ENCODE peak calls at places on chromosomes 4 and X, in four cellular contexts. One of them, this sample, is unnamed.

GRCh38 chr4:52659016-52659721 is at the start of gene USP46:
- DNase-seq in heart right ventricle: peak
- DNase-seq in aorta: peak
- DNase-seq in substantia nigra: peak
- DNase-seq in this sample: peak

GRCh38 chr4:140260227-140260626 is 106.2 kb upstream of the MAML3 start:
- DNase-seq in heart right ventricle: no peak
- DNase-seq in aorta: no peak
- DNase-seq in substantia nigra: no peak
- DNase-seq in this sample: no peak

GRCh38 chr4:112938461-112939058 is 110.9 kb upstream of the ANK2 start:
- DNase-seq in substantia nigra: no peak
- DNase-seq in heart right ventricle: no peak
- DNase-seq in aorta: no peak
- DNase-seq in this sample: no peak

GRCh38 chr4:560061-560460 is 16.0 kb downstream of the TMEM271 start:
- DNase-seq in heart right ventricle: no peak
- DNase-seq in substantia nigra: no peak
- DNase-seq in aorta: no peak
- DNase-seq in this sample: no peak

GRCh38 chr4:85005865-85006377 is 39.4 kb upstream of the WDFY3 start:
- DNase-seq in substantia nigra: no peak
- DNase-seq in heart right ventricle: no peak
- DNase-seq in aorta: no peak
- DNase-seq in this sample: no peak

GRCh38 chr4:39792128-39792527 is 94.2 kb downstream of the UBE2K start:
- DNase-seq in aorta: no peak
- DNase-seq in substantia nigra: no peak
- DNase-seq in heart right ventricle: no peak
- DNase-seq in this sample: no peak

GRCh38 chr4:86670739-86671138 is 76.6 kb downstream of the PTPN13 start:
- DNase-seq in substantia nigra: no peak
- DNase-seq in heart right ventricle: no peak
- DNase-seq in aorta: no peak
- DNase-seq in this sample: no peak

GRCh38 chr4:20626326-20626725 is 73.9 kb upstream of the PACRGL start:
- DNase-seq in substantia nigra: no peak
- DNase-seq in aorta: no peak
- DNase-seq in heart right ventricle: no peak
- DNase-seq in this sample: no peak

GRCh38 chr4:153348006-153348405 is 3.5 kb downstream of the MND1 start:
- DNase-seq in aorta: no peak
- DNase-seq in substantia nigra: no peak
- DNase-seq in heart right ventricle: no peak
- DNase-seq in this sample: no peak

GRCh38 chrX:96837808-96838207 is 45.9 kb upstream of the RPA4 start:
- DNase-seq in aorta: no peak
- DNase-seq in substantia nigra: no peak
- DNase-seq in heart right ventricle: no peak
- DNase-seq in this sample: no peak

GRCh38 chr4:151933122-151933827 is 172.5 kb upstream of the GATB start:
- DNase-seq in aorta: no peak
- DNase-seq in heart right ventricle: peak
- DNase-seq in substantia nigra: no peak
- DNase-seq in this sample: no peak

GRCh38 chr4:89765966-89766365 is 71.0 kb downstream of the SNCA start:
- DNase-seq in heart right ventricle: peak
- DNase-seq in substantia nigra: no peak
- DNase-seq in aorta: no peak
- DNase-seq in this sample: no peak

GRCh38 chr4:163920426-163920825 is 425.9 kb downstream of the TMA16 start:
- DNase-seq in aorta: no peak
- DNase-seq in heart right ventricle: no peak
- DNase-seq in substantia nigra: no peak
- DNase-seq in this sample: no peak

GRCh38 chrX:44906041-44906440 is 33.1 kb downstream of the KDM6A start:
- DNase-seq in substantia nigra: no peak
- DNase-seq in aorta: no peak
- DNase-seq in heart right ventricle: no peak
- DNase-seq in this sample: no peak

GRCh38 chrX:120664081-120664480 is 34.2 kb upstream of the C1GALT1C1 start:
- DNase-seq in substantia nigra: no peak
- DNase-seq in heart right ventricle: no peak
- DNase-seq in aorta: no peak
- DNase-seq in this sample: no peak

GRCh38 chrX:98523521-98523920 is 1639.8 kb downstream of the RPA4 start:
- DNase-seq in substantia nigra: no peak
- DNase-seq in heart right ventricle: no peak
- DNase-seq in aorta: no peak
- DNase-seq in this sample: no peak

GRCh38 chr4:570754-571153 is 5.3 kb downstream of the TMEM271 start:
- DNase-seq in heart right ventricle: no peak
- DNase-seq in aorta: no peak
- DNase-seq in substantia nigra: no peak
- DNase-seq in this sample: no peak

GRCh38 chr4:137393043-137393442 is 139.3 kb downstream of the PCDH18 start:
- DNase-seq in heart right ventricle: peak
- DNase-seq in substantia nigra: no peak
- DNase-seq in aorta: no peak
- DNase-seq in this sample: no peak

GRCh38 chrX:122622800-122623199 is 561.3 kb upstream of the GRIA3 start:
- DNase-seq in substantia nigra: no peak
- DNase-seq in aorta: no peak
- DNase-seq in heart right ventricle: no peak
- DNase-seq in this sample: no peak

GRCh38 chr4:74665346-74665745 is 129.0 kb downstream of the BTC start:
- DNase-seq in heart right ventricle: no peak
- DNase-seq in aorta: peak
- DNase-seq in substantia nigra: no peak
- DNase-seq in this sample: no peak

GRCh38 chr4:112411781-112412281 is 104.1 kb downstream of the NEUROG2 start:
- DNase-seq in heart right ventricle: no peak
- DNase-seq in aorta: no peak
- DNase-seq in substantia nigra: no peak
- DNase-seq in this sample: no peak

GRCh38 chrX:76202471-76202870 is 29.6 kb downstream of the PBDC1 start:
- DNase-seq in heart right ventricle: no peak
- DNase-seq in substantia nigra: no peak
- DNase-seq in aorta: no peak
- DNase-seq in this sample: no peak

GRCh38 chrX:150572206-150572605 is 3.8 kb downstream of the MTM1 start:
- DNase-seq in substantia nigra: no peak
- DNase-seq in aorta: no peak
- DNase-seq in heart right ventricle: no peak
- DNase-seq in this sample: no peak

GRCh38 chr4:53465891-53466290 is 88.5 kb downstream of the FIP1L1 start:
- DNase-seq in substantia nigra: no peak
- DNase-seq in aorta: no peak
- DNase-seq in heart right ventricle: no peak
- DNase-seq in this sample: no peak

GRCh38 chr4:173181769-173182374 is 13.3 kb downstream of the GALNT7 start:
- DNase-seq in heart right ventricle: no peak
- DNase-seq in aorta: no peak
- DNase-seq in substantia nigra: no peak
- DNase-seq in this sample: no peak

GRCh38 chr4:10164877-10165283 is 48.3 kb upstream of the WDR1 start:
- DNase-seq in substantia nigra: peak
- DNase-seq in heart right ventricle: no peak
- DNase-seq in aorta: no peak
- DNase-seq in this sample: no peak

GRCh38 chrX:47420967-47421366 is 50.6 kb downstream of the ZNF157 start:
- DNase-seq in substantia nigra: no peak
- DNase-seq in heart right ventricle: no peak
- DNase-seq in aorta: no peak
- DNase-seq in this sample: no peak